ENCODE peak calls at places on chromosomes 5 and 9, in seven cellular contexts. O, G, P, I, H, W and J are unnamed samples.

GRCh38 chr5:54608423-54609085 is 91.0 kb downstream of the SNX18 start:
- DNase-seq in P (peak), G (no peak), W (peak), I (no peak), O (no peak), H (no peak), J (no peak)

GRCh38 chr5:100902406-100903035 is 561 bp downstream of the ST8SIA4 start:
- DNase-seq in W (no peak), O (no peak), P (no peak), I (no peak), H (peak), G (no peak), J (no peak)

GRCh38 chr5:78586251-78586650 is 62.3 kb downstream of the LHFPL2 start:
- DNase-seq in G (peak), P (peak), I (no peak), W (no peak), O (peak), H (peak), J (no peak)

GRCh38 chr9:127714916-127715442 is 484 bp downstream of the PTRH1 start:
- DNase-seq in W (no peak), P (no peak), H (no peak), I (no peak), O (no peak), G (no peak), J (no peak)

GRCh38 chr9:27206041-27206440 is 90.9 kb downstream of the EQTN start:
- DNase-seq in I (no peak), H (no peak), G (no peak), W (no peak), O (no peak), P (no peak), J (no peak)

GRCh38 chr9:8831568-8831967 is 1032.0 kb upstream of the DMAC1 start:
- DNase-seq in I (no peak), W (no peak), H (no peak), O (no peak), G (no peak), P (no peak), J (no peak)

GRCh38 chr9:6996061-6996854 is 238.5 kb downstream of the KDM4C start:
- DNase-seq in H (no peak), W (no peak), G (no peak), P (no peak), I (no peak), O (no peak), J (no peak)

GRCh38 chr9:33436445-33436844 is 10.9 kb downstream of the AQP3 start:
- DNase-seq in I (no peak), O (no peak), P (no peak), G (no peak), W (no peak), H (no peak), J (no peak)

GRCh38 chr9:109001275-109001676 is 12.0 kb downstream of the CTNNAL1 start:
- DNase-seq in P (peak), O (no peak), I (no peak), G (peak), H (peak), W (no peak), J (peak)

GRCh38 chr5:94674841-94675382 is 56.4 kb downstream of the SLF1 start:
- DNase-seq in H (no peak), P (peak), I (no peak), W (no peak), O (no peak), G (no peak), J (no peak)

GRCh38 chr5:6739603-6740002 is 26.4 kb downstream of the TENT4A start:
- DNase-seq in P (no peak), W (no peak), I (peak), O (no peak), H (no peak), G (no peak), J (no peak)

GRCh38 chr9:17349816-17350215 is 215.0 kb downstream of the CNTLN start:
- DNase-seq in O (no peak), H (peak), I (no peak), P (peak), W (no peak), G (no peak), J (peak)

GRCh38 chr9:19203058-19203457 is 27.4 kb upstream of the DENND4C start:
- DNase-seq in G (no peak), I (peak), O (no peak), P (no peak), W (no peak), H (no peak), J (no peak)

GRCh38 chr5:150656191-150657132 is 4.6 kb upstream of the MYOZ3 start:
- DNase-seq in P (peak), W (peak), G (no peak), H (peak), I (peak), O (peak), J (no peak)
- H3K4me3 ChIP-seq in P (peak), W (peak), G (peak), H (peak), I (peak), O (peak), J (peak)

DNA sequence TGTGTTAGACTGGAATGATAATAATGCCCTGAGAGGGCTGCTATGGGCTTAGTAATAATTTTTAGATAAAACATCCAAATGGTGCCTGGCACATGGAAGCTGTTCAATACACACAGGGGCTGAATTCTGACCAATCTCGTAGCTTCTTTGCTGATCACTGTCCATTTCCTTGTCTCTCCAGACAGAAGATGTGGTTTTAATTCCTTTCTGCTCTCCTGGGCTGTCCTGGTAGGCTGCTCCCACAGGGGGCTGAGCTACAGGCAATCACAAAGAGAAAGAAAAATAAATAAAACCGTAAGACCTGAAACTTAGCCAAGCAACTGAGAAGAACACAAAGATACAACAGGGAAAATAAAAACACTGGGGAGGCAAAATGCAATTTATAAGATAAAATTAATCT is 136.5 kb downstream of the CDK5RAP2 start:
- DNase-seq in W (no peak), O (no peak), I (no peak), P (peak), G (no peak), H (peak), J (no peak)
- TF ChIP-seq CTCF in W (no peak), O (no peak), I (no peak), P (no peak), G (peak), H (no peak), J (no peak)

DNA sequence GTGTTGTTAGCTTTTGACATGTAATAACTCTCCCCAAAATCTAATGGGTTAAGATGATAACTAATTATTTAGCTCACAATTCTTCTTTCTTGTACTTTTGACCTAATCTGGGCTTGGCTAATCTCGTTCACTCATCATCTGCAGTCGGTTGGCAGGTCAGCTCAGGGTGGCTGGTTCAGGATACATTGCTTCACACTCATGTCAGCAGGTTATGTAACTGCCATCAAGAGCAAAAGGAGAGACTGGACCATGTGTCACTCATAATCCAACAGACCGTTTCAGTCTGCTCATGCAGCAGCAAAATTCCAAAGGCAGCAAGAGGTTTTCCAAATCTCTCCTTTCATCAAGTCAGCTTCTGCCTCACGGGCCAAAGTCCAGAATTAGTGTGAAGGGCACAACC is 998.4 kb upstream of the CTNND2 start:
- DNase-seq in G (no peak), W (no peak), O (no peak), I (no peak), P (no peak), H (no peak), J (no peak)
- H3K4me3 ChIP-seq in G (no peak), W (no peak), O (no peak), I (no peak), P (no peak), H (no peak), J (no peak)

GRCh38 chr5:173055983-173056782 is at the start of gene CREBRF:
- DNase-seq in G (peak), H (peak), W (peak), P (peak), O (peak), I (peak), J (peak)

GRCh38 chr5:173055722-173055982 is 500 bp upstream of the CREBRF start:
- DNase-seq in P (no peak), W (no peak), G (no peak), H (no peak), I (peak), O (no peak), J (no peak)

GRCh38 chr5:173056783-173057061 is 570 bp downstream of the CREBRF start:
- DNase-seq in G (no peak), I (no peak), W (no peak), O (peak), H (no peak), P (no peak), J (no peak)

GRCh38 chr5:173055042-173055721 is 970 bp upstream of the CREBRF start:
- DNase-seq in P (no peak), W (no peak), O (no peak), I (no peak), H (no peak), G (no peak), J (no peak)

DNA sequence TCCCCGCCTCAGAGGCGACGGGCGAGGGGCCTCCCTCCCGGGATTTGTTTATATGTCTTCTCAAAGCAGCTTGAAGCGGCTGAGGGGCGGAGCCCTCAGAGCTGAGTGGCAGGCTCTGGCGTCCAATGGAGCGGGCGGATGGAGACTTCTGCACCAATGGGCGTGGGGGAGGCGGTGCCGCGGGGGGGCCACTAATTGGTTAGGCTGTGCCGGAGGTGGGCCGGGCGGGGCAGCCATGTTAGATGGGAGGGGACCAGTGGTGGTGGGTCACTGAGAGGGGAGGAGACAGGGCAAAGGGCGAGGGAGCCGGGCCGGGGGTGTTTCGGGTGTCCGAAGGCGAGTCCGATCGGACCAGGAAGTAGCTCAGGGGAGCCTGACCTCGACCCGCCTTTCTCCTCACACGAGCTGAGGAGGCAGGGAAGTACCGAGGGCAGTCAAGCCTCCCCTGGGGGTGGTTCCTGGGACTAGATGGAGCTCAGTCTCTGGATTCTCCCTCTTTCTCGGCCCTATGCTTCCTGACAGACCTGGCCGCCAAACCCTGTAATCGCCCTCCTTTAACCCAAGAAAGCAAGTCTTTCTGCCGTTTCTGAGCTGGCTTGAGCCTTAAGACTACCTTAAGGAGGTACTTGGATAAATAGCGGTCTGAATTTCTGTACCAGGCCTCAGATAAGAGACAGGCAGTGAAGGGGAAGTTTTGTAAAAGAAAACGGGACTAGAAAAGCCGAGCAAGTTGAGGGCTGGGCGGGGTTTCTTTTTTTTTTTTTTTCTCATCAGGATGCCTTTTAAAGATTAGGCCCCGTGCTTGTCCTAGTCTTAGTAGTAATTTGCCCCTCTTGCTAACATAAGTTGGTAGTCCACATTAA is 1.1 kb downstream of the CREBRF start:
- DNase-seq in G (peak), I (peak), P (peak), W (peak), H (peak), O (peak), J (peak)
- TF ChIP-seq CTCF in G (peak), I (no peak), P (peak), W (no peak), H (peak), O (no peak), J (peak)

GRCh38 chr5:140544986-140545385 is 2.5 kb upstream of the EIF4EBP3 start:
- DNase-seq in G (no peak), I (no peak), H (no peak), P (no peak), W (no peak), O (no peak), J (no peak)
- H3K4me3 ChIP-seq in G (no peak), I (no peak), H (no peak), P (no peak), W (no peak), O (no peak), J (no peak)

GRCh38 chr9:134741846-134742245 is 100.2 kb downstream of the COL5A1 start:
- DNase-seq in G (no peak), H (no peak), W (no peak), O (no peak), P (no peak), I (no peak), J (no peak)

GRCh38 chr9:134744542-134745295 is 103.1 kb downstream of the COL5A1 start:
- DNase-seq in P (no peak), W (no peak), I (no peak), O (no peak), G (no peak), H (no peak), J (no peak)

GRCh38 chr9:134739660-134739968 is 98.0 kb downstream of the COL5A1 start:
- DNase-seq in W (no peak), I (no peak), H (no peak), P (no peak), G (no peak), O (no peak), J (no peak)

GRCh38 chr9:134740071-134740470 is 98.5 kb downstream of the COL5A1 start:
- DNase-seq in O (no peak), I (no peak), P (no peak), G (no peak), H (no peak), W (no peak), J (no peak)

GRCh38 chr9:134742822-134743221 is 101.2 kb downstream of the COL5A1 start:
- DNase-seq in W (no peak), P (no peak), H (no peak), I (no peak), O (no peak), G (no peak), J (no peak)
- TF ChIP-seq CTCF in W (no peak), P (no peak), H (no peak), I (no peak), O (no peak), G (peak), J (no peak)

GRCh38 chr9:4666042-4666699 is at the start of gene SPATA6L:
- DNase-seq in W (peak), G (no peak), O (no peak), P (peak), I (peak), H (peak), J (no peak)
- H3K4me3 ChIP-seq in W (peak), G (peak), O (no peak), P (peak), I (peak), H (peak), J (peak)

DNA sequence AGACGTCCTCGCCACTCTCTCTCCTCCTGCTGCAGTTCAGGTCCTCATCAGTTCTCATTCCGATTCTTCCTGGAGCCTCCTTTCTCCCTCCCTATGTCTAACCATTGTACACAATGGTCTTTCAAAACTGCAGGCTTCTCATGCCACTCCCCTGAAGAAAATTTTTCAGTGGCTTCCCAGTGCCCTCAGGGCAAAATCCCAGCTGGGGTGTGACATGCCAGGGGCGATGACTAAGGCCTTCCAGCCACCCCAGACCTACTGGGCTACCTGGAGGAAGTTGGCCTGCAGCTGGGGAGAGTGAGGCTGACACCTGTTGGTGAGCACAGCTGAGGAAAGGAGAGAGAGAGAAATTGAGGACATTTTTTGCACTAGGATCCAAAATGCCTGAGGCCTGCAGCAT is 65.2 kb downstream of the SREK1 start:
- DNase-seq in H (no peak), I (no peak), O (peak), G (no peak), W (no peak), P (no peak), J (no peak)
- TF ChIP-seq CTCF in H (no peak), I (no peak), O (peak), G (no peak), W (no peak), P (no peak), J (peak)

GRCh38 chr5:129098488-129099183 is 4.1 kb downstream of the ISOC1 start:
- DNase-seq in H (no peak), I (no peak), W (no peak), O (peak), G (no peak), P (no peak), J (no peak)

GRCh38 chr5:129094924-129095797 is 612 bp downstream of the ISOC1 start:
- DNase-seq in I (peak), G (no peak), W (peak), P (peak), H (no peak), O (peak), J (no peak)

GRCh38 chr5:129097498-129098296 is 3.1 kb downstream of the ISOC1 start:
- DNase-seq in G (no peak), W (no peak), H (no peak), O (no peak), I (no peak), P (no peak), J (no peak)

GRCh38 chr5:129096382-129096991 is 1.9 kb downstream of the ISOC1 start:
- DNase-seq in H (no peak), W (no peak), P (no peak), I (no peak), O (peak), G (no peak), J (no peak)

DNA sequence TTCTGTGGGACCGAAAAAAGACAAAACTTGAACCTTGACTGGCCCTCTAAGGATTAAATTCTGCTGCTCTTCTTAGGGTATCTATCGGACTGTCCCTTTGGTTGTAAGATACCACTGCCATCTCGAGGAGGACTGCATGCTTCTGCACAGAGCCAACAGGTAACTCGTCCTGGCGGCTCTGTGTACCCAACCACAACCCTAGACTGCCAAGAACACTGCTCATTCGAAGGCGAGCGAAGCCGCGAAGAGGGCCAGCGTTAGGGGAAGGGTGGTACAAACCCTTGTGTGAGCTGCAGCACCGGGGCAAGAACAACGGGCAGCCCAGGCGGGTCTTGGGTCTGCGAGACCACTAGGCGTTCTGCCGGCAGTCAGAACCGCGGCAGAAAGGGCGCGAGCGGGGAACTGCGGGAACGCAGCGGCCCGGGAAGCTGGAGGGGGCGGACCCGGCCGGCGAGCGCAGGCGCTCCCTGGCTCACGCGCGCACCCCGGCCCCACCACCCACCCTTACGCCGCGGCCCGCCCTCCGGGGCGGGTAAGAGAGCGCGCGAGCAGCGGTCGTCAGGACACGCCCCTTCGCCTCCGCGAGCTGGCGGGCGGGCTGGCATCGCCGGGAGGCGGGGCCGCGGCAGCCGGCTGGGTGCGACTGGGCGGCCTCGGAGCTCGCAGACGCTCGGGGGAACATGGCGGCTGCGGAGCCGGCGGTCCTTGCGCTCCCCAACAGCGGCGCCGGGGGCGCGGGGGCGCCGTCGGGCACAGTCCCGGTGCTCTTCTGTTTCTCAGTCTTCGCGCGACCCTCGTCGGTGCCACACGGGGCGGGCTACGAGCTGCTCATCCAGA is at the start of gene ISOC1:
- DNase-seq in H (peak), I (peak), O (peak), G (peak), P (peak), W (peak), J (peak)
- H3K4me3 ChIP-seq in H (peak), I (peak), O (peak), G (peak), P (peak), W (peak), J (peak)